ENCODE peak calls at places on chromosomes 1 and 21, in five cellular contexts. One of them, this sample, is unnamed.
A peak's percentile ranks its signal among the peaks of the same experiment; 100 is the strongest.

GRCh38 chr1:234656981-234657651 is 47.1 kb upstream of the IRF2BP2 start:
- DNase-seq in LoVo: peak; percentile 59
- DNase-seq in HFF-Myc: peak; percentile 89
- DNase-seq in activated gamma-delta T cell treated with anti-CD3 and anti-CD28 coated beads, Interleukin-2, amount 50 U/mL, for 16 hours: no peak
- DNase-seq in right lobe of liver: no peak
- DNase-seq in this sample: peak; percentile 95

GRCh38 chr1:178064191-178064821 is 29.6 kb upstream of the RASAL2 start:
- DNase-seq in LoVo: no peak
- DNase-seq in HFF-Myc: no peak
- DNase-seq in activated gamma-delta T cell treated with anti-CD3 and anti-CD28 coated beads, Interleukin-2, amount 50 U/mL, for 16 hours: no peak
- DNase-seq in right lobe of liver: no peak
- DNase-seq in this sample: no peak

GRCh38 chr1:25944986-25945385 is 38.8 kb upstream of the STMN1 start:
- DNase-seq in LoVo: no peak
- DNase-seq in HFF-Myc: no peak
- DNase-seq in activated gamma-delta T cell treated with anti-CD3 and anti-CD28 coated beads, Interleukin-2, amount 50 U/mL, for 16 hours: no peak
- DNase-seq in right lobe of liver: no peak
- DNase-seq in this sample: no peak

GRCh38 chr1:31668303-31668883 is 23.7 kb upstream of the PEF1 start:
- DNase-seq in LoVo: no peak
- DNase-seq in HFF-Myc: no peak
- DNase-seq in activated gamma-delta T cell treated with anti-CD3 and anti-CD28 coated beads, Interleukin-2, amount 50 U/mL, for 16 hours: no peak
- DNase-seq in right lobe of liver: no peak
- DNase-seq in this sample: no peak

GRCh38 chr1:225691377-225691776 is 38.5 kb upstream of the ENAH start:
- DNase-seq in LoVo: no peak
- DNase-seq in HFF-Myc: no peak
- DNase-seq in activated gamma-delta T cell treated with anti-CD3 and anti-CD28 coated beads, Interleukin-2, amount 50 U/mL, for 16 hours: no peak
- DNase-seq in right lobe of liver: peak; percentile 37
- DNase-seq in this sample: no peak

GRCh38 chr21:34992736-34993135 is 56.4 kb downstream of the RUNX1 start:
- DNase-seq in LoVo: no peak
- DNase-seq in HFF-Myc: no peak
- DNase-seq in activated gamma-delta T cell treated with anti-CD3 and anti-CD28 coated beads, Interleukin-2, amount 50 U/mL, for 16 hours: no peak
- DNase-seq in right lobe of liver: no peak
- DNase-seq in this sample: no peak

GRCh38 chr1:168392958-168393357 is 112.3 kb downstream of the TBX19 start:
- DNase-seq in LoVo: no peak
- DNase-seq in HFF-Myc: no peak
- DNase-seq in activated gamma-delta T cell treated with anti-CD3 and anti-CD28 coated beads, Interleukin-2, amount 50 U/mL, for 16 hours: no peak
- DNase-seq in right lobe of liver: no peak
- DNase-seq in this sample: no peak

GRCh38 chr1:94068831-94069648 is 51.9 kb downstream of the ABCA4 start:
- DNase-seq in LoVo: peak; percentile 12
- DNase-seq in HFF-Myc: no peak
- DNase-seq in activated gamma-delta T cell treated with anti-CD3 and anti-CD28 coated beads, Interleukin-2, amount 50 U/mL, for 16 hours: no peak
- DNase-seq in right lobe of liver: peak; percentile 44
- DNase-seq in this sample: no peak

GRCh38 chr1:48931571-48932251 is 155.0 kb upstream of the BEND5 start:
- DNase-seq in LoVo: peak; percentile 64
- DNase-seq in HFF-Myc: no peak
- DNase-seq in activated gamma-delta T cell treated with anti-CD3 and anti-CD28 coated beads, Interleukin-2, amount 50 U/mL, for 16 hours: no peak
- DNase-seq in right lobe of liver: no peak
- DNase-seq in this sample: peak; percentile 11

GRCh38 chr1:54968581-54968980 is 11.8 kb upstream of the TMEM61 start:
- DNase-seq in LoVo: no peak
- DNase-seq in HFF-Myc: no peak
- DNase-seq in activated gamma-delta T cell treated with anti-CD3 and anti-CD28 coated beads, Interleukin-2, amount 50 U/mL, for 16 hours: no peak
- DNase-seq in right lobe of liver: no peak
- DNase-seq in this sample: no peak

GRCh38 chr1:8239306-8240023 is 78.4 kb upstream of the SLC45A1 start:
- DNase-seq in LoVo: no peak
- DNase-seq in HFF-Myc: no peak
- DNase-seq in activated gamma-delta T cell treated with anti-CD3 and anti-CD28 coated beads, Interleukin-2, amount 50 U/mL, for 16 hours: no peak
- DNase-seq in right lobe of liver: peak; percentile 71
- DNase-seq in this sample: no peak

GRCh38 chr1:219555031-219555667 is 57.8 kb downstream of the ZC3H11B start:
- DNase-seq in LoVo: peak; percentile 19
- DNase-seq in HFF-Myc: no peak
- DNase-seq in activated gamma-delta T cell treated with anti-CD3 and anti-CD28 coated beads, Interleukin-2, amount 50 U/mL, for 16 hours: no peak
- DNase-seq in right lobe of liver: no peak
- DNase-seq in this sample: peak; percentile 73

GRCh38 chr1:229694053-229694693 is 68.1 kb downstream of the URB2 start:
- DNase-seq in LoVo: no peak
- DNase-seq in HFF-Myc: peak; percentile 81
- DNase-seq in activated gamma-delta T cell treated with anti-CD3 and anti-CD28 coated beads, Interleukin-2, amount 50 U/mL, for 16 hours: no peak
- DNase-seq in right lobe of liver: no peak
- DNase-seq in this sample: peak; percentile 67

GRCh38 chr1:93625582-93626327 is 55.9 kb downstream of the BCAR3 start:
- DNase-seq in LoVo: no peak
- DNase-seq in HFF-Myc: peak; percentile 91
- DNase-seq in activated gamma-delta T cell treated with anti-CD3 and anti-CD28 coated beads, Interleukin-2, amount 50 U/mL, for 16 hours: no peak
- DNase-seq in right lobe of liver: no peak
- DNase-seq in this sample: peak; percentile 98

GRCh38 chr1:26349196-26349885 is 4.6 kb downstream of the CRYBG2 start:
- DNase-seq in LoVo: peak; percentile 30
- DNase-seq in HFF-Myc: no peak
- DNase-seq in activated gamma-delta T cell treated with anti-CD3 and anti-CD28 coated beads, Interleukin-2, amount 50 U/mL, for 16 hours: no peak
- DNase-seq in right lobe of liver: no peak
- DNase-seq in this sample: peak; percentile 98

GRCh38 chr1:40450491-40451237 is 388 bp downstream of the ZFP69B start:
- DNase-seq in LoVo: no peak
- DNase-seq in HFF-Myc: peak; percentile 52
- DNase-seq in activated gamma-delta T cell treated with anti-CD3 and anti-CD28 coated beads, Interleukin-2, amount 50 U/mL, for 16 hours: peak; percentile 81
- DNase-seq in right lobe of liver: peak; percentile 25
- DNase-seq in this sample: peak; percentile 75

GRCh38 chr1:209416660-209417059 is 166.9 kb upstream of the CAMK1G start:
- DNase-seq in LoVo: no peak
- DNase-seq in HFF-Myc: no peak
- DNase-seq in activated gamma-delta T cell treated with anti-CD3 and anti-CD28 coated beads, Interleukin-2, amount 50 U/mL, for 16 hours: no peak
- DNase-seq in right lobe of liver: no peak
- DNase-seq in this sample: no peak

GRCh38 chr1:178023181-178023618 is 53.3 kb upstream of the SEC16B start:
- DNase-seq in LoVo: peak; percentile 44
- DNase-seq in HFF-Myc: no peak
- DNase-seq in activated gamma-delta T cell treated with anti-CD3 and anti-CD28 coated beads, Interleukin-2, amount 50 U/mL, for 16 hours: no peak
- DNase-seq in right lobe of liver: no peak
- DNase-seq in this sample: no peak

GRCh38 chr1:29283804-29284195 is 47.5 kb downstream of the PTPRU start:
- DNase-seq in LoVo: no peak
- DNase-seq in HFF-Myc: no peak
- DNase-seq in activated gamma-delta T cell treated with anti-CD3 and anti-CD28 coated beads, Interleukin-2, amount 50 U/mL, for 16 hours: no peak
- DNase-seq in right lobe of liver: no peak
- DNase-seq in this sample: no peak

GRCh38 chr1:148308832-148309458 is 156.9 kb upstream of the NBPF11 start:
- DNase-seq in LoVo: no peak
- DNase-seq in HFF-Myc: peak; percentile 6
- DNase-seq in activated gamma-delta T cell treated with anti-CD3 and anti-CD28 coated beads, Interleukin-2, amount 50 U/mL, for 16 hours: no peak
- DNase-seq in right lobe of liver: no peak
- DNase-seq in this sample: peak; percentile 54

GRCh38 chr1:70836456-70836855 is 211.2 kb downstream of the PTGER3 start:
- DNase-seq in LoVo: no peak
- DNase-seq in HFF-Myc: no peak
- DNase-seq in activated gamma-delta T cell treated with anti-CD3 and anti-CD28 coated beads, Interleukin-2, amount 50 U/mL, for 16 hours: no peak
- DNase-seq in right lobe of liver: no peak
- DNase-seq in this sample: no peak

GRCh38 chr1:243501002-243501401 is 245.2 kb downstream of the SDCCAG8 start:
- DNase-seq in LoVo: no peak
- DNase-seq in HFF-Myc: no peak
- DNase-seq in activated gamma-delta T cell treated with anti-CD3 and anti-CD28 coated beads, Interleukin-2, amount 50 U/mL, for 16 hours: no peak
- DNase-seq in right lobe of liver: no peak
- DNase-seq in this sample: peak; percentile 61

GRCh38 chr1:232868793-232869491 is 63.7 kb downstream of the MAP10 start:
- DNase-seq in LoVo: peak; percentile 50
- DNase-seq in HFF-Myc: peak; percentile 71
- DNase-seq in activated gamma-delta T cell treated with anti-CD3 and anti-CD28 coated beads, Interleukin-2, amount 50 U/mL, for 16 hours: no peak
- DNase-seq in right lobe of liver: peak; percentile 69
- DNase-seq in this sample: peak; percentile 98

GRCh38 chr21:26958792-26959191 is 8.1 kb downstream of the ADAMTS5 start:
- DNase-seq in LoVo: no peak
- DNase-seq in HFF-Myc: no peak
- DNase-seq in activated gamma-delta T cell treated with anti-CD3 and anti-CD28 coated beads, Interleukin-2, amount 50 U/mL, for 16 hours: no peak
- DNase-seq in right lobe of liver: no peak
- DNase-seq in this sample: no peak

GRCh38 chr1:3126756-3127718 is 58.0 kb downstream of the PRDM16 start:
- DNase-seq in LoVo: no peak
- DNase-seq in HFF-Myc: no peak
- DNase-seq in activated gamma-delta T cell treated with anti-CD3 and anti-CD28 coated beads, Interleukin-2, amount 50 U/mL, for 16 hours: no peak
- DNase-seq in right lobe of liver: no peak
- DNase-seq in this sample: no peak

GRCh38 chr1:36115931-36116330 is 9.1 kb downstream of the COL8A2 start:
- DNase-seq in LoVo: no peak
- DNase-seq in HFF-Myc: no peak
- DNase-seq in activated gamma-delta T cell treated with anti-CD3 and anti-CD28 coated beads, Interleukin-2, amount 50 U/mL, for 16 hours: no peak
- DNase-seq in right lobe of liver: no peak
- DNase-seq in this sample: peak; percentile 69

GRCh38 chr1:221442056-221442455 is 299.8 kb downstream of the DUSP10 start:
- DNase-seq in LoVo: no peak
- DNase-seq in HFF-Myc: no peak
- DNase-seq in activated gamma-delta T cell treated with anti-CD3 and anti-CD28 coated beads, Interleukin-2, amount 50 U/mL, for 16 hours: no peak
- DNase-seq in right lobe of liver: no peak
- DNase-seq in this sample: no peak

GRCh38 chr21:32004281-32004680 is 131.5 kb downstream of the HUNK start:
- DNase-seq in LoVo: no peak
- DNase-seq in HFF-Myc: peak; percentile 61
- DNase-seq in activated gamma-delta T cell treated with anti-CD3 and anti-CD28 coated beads, Interleukin-2, amount 50 U/mL, for 16 hours: no peak
- DNase-seq in right lobe of liver: no peak
- DNase-seq in this sample: no peak

GRCh38 chr1:59522925-59523505 is 226.1 kb downstream of the FGGY start:
- DNase-seq in LoVo: no peak
- DNase-seq in HFF-Myc: no peak
- DNase-seq in activated gamma-delta T cell treated with anti-CD3 and anti-CD28 coated beads, Interleukin-2, amount 50 U/mL, for 16 hours: no peak
- DNase-seq in right lobe of liver: no peak
- DNase-seq in this sample: no peak